ENCODE peak calls at places on chromosomes 4 and X, in four cellular contexts. T, H, D and N are unnamed samples.

GRCh38 chrX:39012561-39013209 is 211.4 kb downstream of the MID1IP1 start:
- DNase-seq in T (no peak), H (no peak), D (no peak), N (no peak)

GRCh38 chr4:102692474-102692873 is 68.3 kb downstream of the MANBA start:
- DNase-seq in T (no peak), H (no peak), D (no peak), N (no peak)

GRCh38 chrX:1582686-1583437 is 8.5 kb upstream of the AKAP17A start:
- DNase-seq in T (no peak), H (no peak), D (no peak), N (peak)

GRCh38 chr4:125704726-125705125 is 390.0 kb downstream of the FAT4 start:
- DNase-seq in T (no peak), H (no peak), D (no peak), N (no peak)

GRCh38 chr4:28772066-28772465 is 1911.4 kb downstream of the STIM2 start:
- DNase-seq in T (no peak), H (no peak), D (no peak), N (no peak)

GRCh38 chrX:37060999-37061398 is 52.8 kb downstream of the FAM47C start:
- DNase-seq in T (no peak), H (no peak), D (peak), N (peak)

GRCh38 chr4:924107-925096 is 7.7 kb downstream of the GAK start:
- DNase-seq in T (no peak), H (no peak), D (no peak), N (peak)

GRCh38 chr4:158496030-158496741 is 25.5 kb upstream of the RXFP1 start:
- DNase-seq in T (peak), H (no peak), D (peak), N (peak)

GRCh38 chr4:1793496-1793840 is 375 bp downstream of the FGFR3 start:
- DNase-seq in T (peak), H (no peak), D (peak), N (peak)

GRCh38 chr4:131408102-131408501 is 1741.0 kb upstream of the PCDH10 start:
- DNase-seq in T (no peak), H (no peak), D (no peak), N (no peak)

GRCh38 chr4:48252313-48252712 is 17.3 kb downstream of the TEC start:
- DNase-seq in T (no peak), H (no peak), D (no peak), N (no peak)

GRCh38 chr4:130257271-130257670 is 1161.3 kb downstream of the C4orf33 start:
- DNase-seq in T (no peak), H (no peak), D (no peak), N (no peak)

GRCh38 chrX:10112510-10112909 is 44.3 kb upstream of the CLCN4 start:
- DNase-seq in T (no peak), H (no peak), D (no peak), N (peak)

GRCh38 chr4:144355809-144356757 is 215.6 kb upstream of the GYPA start:
- DNase-seq in T (no peak), H (no peak), D (peak), N (peak)

GRCh38 chr4:184617611-184618196 is 31.5 kb downstream of the CASP3 start:
- DNase-seq in T (no peak), H (no peak), D (no peak), N (no peak)

GRCh38 chrX:56763556-56764152 is 34.6 kb downstream of the NBDY start:
- DNase-seq in T (peak), H (no peak), D (peak), N (no peak)

GRCh38 chrX:119686087-119686639 is 6.8 kb downstream of the SEPTIN6 start:
- DNase-seq in T (no peak), H (no peak), D (peak), N (peak)

GRCh38 chr4:87038837-87039715 is 104.3 kb downstream of the AFF1 start:
- DNase-seq in T (peak), H (no peak), D (peak), N (no peak)

GRCh38 chr4:123452585-123452984 is 56.0 kb downstream of the SPRY1 start:
- DNase-seq in T (peak), H (no peak), D (no peak), N (peak)

GRCh38 chrX:152635941-152636340 is 1.8 kb upstream of the GABRQ start:
- DNase-seq in T (peak), H (no peak), D (peak), N (peak)

GRCh38 chr4:151318310-151319006 is 6.9 kb downstream of the SH3D19 start:
- DNase-seq in T (no peak), H (no peak), D (no peak), N (no peak)

GRCh38 chr4:147942729-147943128 is 210.8 kb downstream of the ARHGAP10 start:
- DNase-seq in T (no peak), H (no peak), D (no peak), N (no peak)

GRCh38 chr4:123495530-123495929 is 98.9 kb downstream of the SPRY1 start:
- DNase-seq in T (no peak), H (no peak), D (no peak), N (no peak)

GRCh38 chrX:45517090-45517973 is 316.7 kb upstream of the DIPK2B start:
- DNase-seq in T (no peak), H (no peak), D (no peak), N (no peak)

GRCh38 chrX:73850124-73851013 is 287.4 kb downstream of the CHIC1 start:
- DNase-seq in T (peak), H (no peak), D (no peak), N (peak)

GRCh38 chr4:6761540-6762243 is 20.8 kb upstream of the KIAA0232 start:
- DNase-seq in T (peak), H (no peak), D (no peak), N (peak)

GRCh38 chr4:155032521-155033229 is 175.8 kb upstream of the NPY2R start:
- DNase-seq in T (no peak), H (no peak), D (no peak), N (no peak)

GRCh38 chrX:119573840-119574393 is 446 bp upstream of the UBE2A start:
- DNase-seq in T (peak), H (no peak), D (no peak), N (no peak)

GRCh38 chrX:41677661-41678060 is 11.1 kb upstream of the GPR34 start:
- DNase-seq in T (no peak), H (no peak), D (no peak), N (no peak)

GRCh38 chrX:43386872-43387271 is 269.2 kb upstream of the MAOA start:
- DNase-seq in T (no peak), H (no peak), D (no peak), N (peak)

GRCh38 chr4:148065069-148065468 is 333.2 kb downstream of the ARHGAP10 start:
- DNase-seq in T (no peak), H (no peak), D (no peak), N (no peak)

GRCh38 chr4:25030283-25031076 is at the start of gene LGI2:
- DNase-seq in T (peak), H (no peak), D (peak), N (peak)

GRCh38 chr4:123976285-123976684 is 579.7 kb downstream of the SPRY1 start:
- DNase-seq in T (no peak), H (no peak), D (peak), N (no peak)

GRCh38 chr4:29311231-29311630 is 1408.9 kb upstream of the PCDH7 start:
- DNase-seq in T (no peak), H (no peak), D (no peak), N (no peak)

GRCh38 chrX:76228499-76228898 is 55.6 kb downstream of the PBDC1 start:
- DNase-seq in T (no peak), H (no peak), D (no peak), N (no peak)

GRCh38 chrX:120750381-120750780 is 120.5 kb upstream of the C1GALT1C1 start:
- DNase-seq in T (no peak), H (no peak), D (no peak), N (no peak)

GRCh38 chr4:67651536-67651935 is 49.4 kb downstream of the UBA6 start:
- DNase-seq in T (no peak), H (no peak), D (no peak), N (no peak)

GRCh38 chrX:115413246-115413878 is 123.8 kb downstream of the LUZP4 start:
- DNase-seq in T (no peak), H (no peak), D (no peak), N (no peak)

DNA sequence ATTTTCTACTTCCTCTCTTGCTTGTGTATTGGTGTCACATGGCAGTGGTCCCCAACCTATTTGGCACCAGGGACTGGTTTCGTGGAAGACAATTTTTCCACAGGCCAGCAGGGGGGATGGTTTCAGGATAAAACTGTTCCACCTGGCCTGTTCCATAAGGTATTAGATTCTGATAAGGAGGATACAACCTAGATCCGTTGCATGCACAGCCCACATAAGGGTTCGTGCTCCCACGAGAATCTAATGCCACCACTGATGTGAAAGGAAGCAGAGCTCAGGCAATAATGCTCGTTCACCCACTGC is 38.3 kb downstream of the SEC31A start:
- DNase-seq in T (no peak), H (no peak), D (no peak), N (no peak)
- TF ChIP-seq CTCF in T (no peak), H (no peak), D (no peak), N (no peak)

GRCh38 chrX:19883878-19884277 is 3.5 kb downstream of the SH3KBP1 start:
- DNase-seq in T (no peak), H (no peak), D (no peak), N (peak)

GRCh38 chrX:19879742-19880378 is 7.5 kb downstream of the SH3KBP1 start:
- DNase-seq in T (no peak), H (no peak), D (no peak), N (peak)

GRCh38 chrX:19879181-19879580 is 8.2 kb downstream of the SH3KBP1 start:
- DNase-seq in T (no peak), H (no peak), D (no peak), N (peak)

GRCh38 chrX:19881559-19881958 is 5.8 kb downstream of the SH3KBP1 start:
- DNase-seq in T (no peak), H (no peak), D (no peak), N (no peak)

DNA sequence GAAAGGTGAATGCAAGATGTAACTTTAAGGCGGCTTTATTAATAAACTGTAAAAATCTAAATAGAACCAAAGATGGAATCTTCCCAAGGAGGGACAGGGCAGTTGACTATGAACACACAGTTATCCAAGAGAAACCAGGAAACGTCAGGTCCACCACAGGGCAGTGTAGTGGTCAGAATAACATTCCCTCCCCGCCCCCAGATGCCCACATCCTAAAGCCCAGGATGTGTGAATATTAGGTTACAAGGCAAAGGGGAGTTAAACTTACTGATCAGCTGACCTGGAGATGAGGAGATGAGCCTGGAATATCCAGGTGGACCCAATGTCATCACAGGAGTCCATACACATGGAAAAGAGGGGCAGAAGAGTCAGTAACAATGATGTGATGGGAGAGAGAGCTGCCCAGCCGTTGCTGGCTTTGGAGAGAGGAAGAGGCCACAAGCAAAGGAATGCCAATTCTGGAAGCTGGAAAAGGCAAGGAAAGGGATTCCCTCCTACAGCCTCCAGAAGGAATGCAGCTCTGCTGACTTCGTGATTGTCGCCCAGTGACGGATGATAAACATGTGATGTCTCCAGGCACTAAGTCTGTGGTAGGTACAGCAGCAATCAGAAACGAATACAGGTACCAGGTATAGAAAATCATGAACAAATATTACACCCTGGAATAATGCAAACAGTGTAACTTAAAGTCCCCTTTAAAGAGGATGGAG is 5.2 kb downstream of the SH3KBP1 start:
- DNase-seq in T (no peak), H (no peak), D (no peak), N (no peak)
- TF ChIP-seq CTCF in T (no peak), H (no peak), D (no peak), N (no peak)

GRCh38 chr4:75434105-75434504 is 80.1 kb downstream of the RCHY1 start:
- DNase-seq in T (peak), H (no peak), D (no peak), N (no peak)

GRCh38 chr4:75429208-75429607 is 85.0 kb downstream of the RCHY1 start:
- DNase-seq in T (no peak), H (no peak), D (no peak), N (no peak)

DNA sequence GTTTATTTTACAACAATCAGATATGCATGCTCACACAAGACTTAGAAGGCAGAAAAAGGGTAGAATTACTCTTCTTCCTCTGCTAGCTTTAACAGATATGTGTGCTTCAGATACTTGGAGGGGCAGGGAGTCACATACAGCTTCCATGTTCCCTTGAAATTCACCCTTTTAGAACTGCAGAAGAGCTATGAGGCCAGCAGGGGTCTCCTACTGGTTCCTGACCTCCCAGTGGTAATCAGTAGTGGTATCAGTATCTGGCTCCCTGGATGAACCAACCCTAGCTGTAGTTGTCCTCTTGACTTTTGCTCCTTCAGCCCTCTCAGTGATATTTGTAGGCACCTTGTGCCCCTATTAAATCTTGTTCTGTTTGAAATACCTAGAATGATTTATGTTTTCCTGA is 81.5 kb downstream of the RCHY1 start:
- DNase-seq in T (no peak), H (no peak), D (no peak), N (peak)
- TF ChIP-seq CTCF in T (no peak), H (no peak), D (peak), N (no peak)

DNA sequence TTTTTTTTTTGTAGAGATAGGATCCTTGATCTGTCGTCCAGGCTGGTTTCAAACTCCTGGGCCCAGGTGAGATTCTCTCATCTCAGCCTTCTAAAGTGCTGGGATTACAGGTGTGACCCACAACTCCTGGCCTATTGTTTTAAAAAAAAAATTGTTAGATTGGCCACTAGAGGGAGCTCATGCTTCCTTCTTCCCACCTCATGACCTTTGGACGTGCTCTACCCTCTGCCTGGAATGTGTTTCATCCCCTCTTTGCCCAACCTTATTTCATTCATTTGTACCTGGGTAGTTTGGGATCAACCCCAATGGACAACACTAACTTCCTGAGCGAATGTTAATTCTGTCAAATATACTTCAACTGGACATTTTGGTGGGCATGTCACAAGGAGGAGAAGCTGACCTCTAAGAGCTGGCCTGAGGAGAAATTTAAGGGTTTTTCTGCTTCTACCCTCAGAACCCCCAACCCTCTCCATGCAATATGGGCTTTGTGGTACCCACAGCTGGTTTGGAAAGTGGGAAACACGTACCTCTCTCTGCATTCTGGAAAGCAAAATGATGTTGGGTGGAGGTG is 6.4 kb downstream of the PPEF2 start:
- DNase-seq in T (peak), H (no peak), D (no peak), N (peak)
- TF ChIP-seq CTCF in T (peak), H (peak), D (peak), N (peak)